ENCODE peak calls at places on chromosomes 6 and 20, in seven cellular contexts. X is colonic mucosa, Y is fibroblast of lung, G is left ventricle myocardium inferior, D is adrenal gland, I is A673, F is ovary. A is an unnamed sample.

GRCh38 chr6:83231146-83231545 is 38.0 kb downstream of the RWDD2A start:
- DNase-seq in X (no peak), Y (peak; percentile 96), G (no peak), D (no peak), I (no peak), F (no peak), A (no peak)

GRCh38 chr6:52664991-52665686 is 5.8 kb upstream of the TMEM14A start:
- DNase-seq in X (no peak), Y (no peak), G (no peak), D (no peak), I (no peak), F (no peak), A (no peak)

GRCh38 chr20:10634190-10634589 is 39.6 kb downstream of the JAG1 start:
- DNase-seq in X (no peak), Y (no peak), G (no peak), D (no peak), I (no peak), F (no peak), A (no peak)

GRCh38 chr20:44501448-44501847 is 20.4 kb downstream of the SERINC3 start:
- DNase-seq in X (no peak), Y (peak; percentile 91), G (no peak), D (peak; percentile 55), I (no peak), F (no peak), A (no peak)

GRCh38 chr20:63333241-63333836 is 27.8 kb downstream of the CHRNA4 start:
- DNase-seq in X (no peak), Y (no peak), G (peak; percentile 12), D (no peak), I (no peak), F (no peak), A (no peak)

GRCh38 chr6:20952605-20953004 is 418.3 kb downstream of the CDKAL1 start:
- DNase-seq in X (no peak), Y (peak; percentile 89), G (no peak), D (no peak), I (peak; percentile 46), F (no peak), A (peak; percentile 42)

GRCh38 chr6:22436134-22436533 is 133.2 kb upstream of the HDGFL1 start:
- DNase-seq in X (no peak), Y (no peak), G (no peak), D (no peak), I (no peak), F (no peak), A (no peak)

GRCh38 chr6:144140859-144141258 is 9.5 kb upstream of the STX11 start:
- DNase-seq in X (no peak), Y (no peak), G (no peak), D (no peak), I (no peak), F (no peak), A (no peak)

GRCh38 chr6:155341130-155341828 is 27.0 kb upstream of the TFB1M start:
- DNase-seq in X (no peak), Y (peak; percentile 92), G (no peak), D (no peak), I (no peak), F (no peak), A (no peak)

GRCh38 chr6:63573899-63574553 is 1.7 kb downstream of the LOC128125822 start:
- DNase-seq in X (peak; percentile 77), Y (peak; percentile 58), G (no peak), D (peak; percentile 47), I (peak; percentile 85), F (no peak), A (peak; percentile 73)

GRCh38 chr20:39310363-39311037 is 348.4 kb downstream of the DHX35 start:
- DNase-seq in X (no peak), Y (no peak), G (no peak), D (no peak), I (peak; percentile 5), F (no peak), A (no peak)

GRCh38 chr20:47676219-47676721 is 109.0 kb downstream of the SULF2 start:
- DNase-seq in X (no peak), Y (no peak), G (no peak), D (no peak), I (no peak), F (peak; percentile 17), A (no peak)

GRCh38 chr6:131042664-131043063 is 20.4 kb downstream of the EPB41L2 start:
- DNase-seq in X (no peak), Y (no peak), G (no peak), D (no peak), I (no peak), F (no peak), A (no peak)

GRCh38 chr20:34075647-34076046 is 36.4 kb downstream of the EIF2S2 start:
- DNase-seq in X (no peak), Y (no peak), G (no peak), D (no peak), I (no peak), F (no peak), A (no peak)

GRCh38 chr6:44410363-44410762 is 22.9 kb downstream of the CDC5L start:
- DNase-seq in X (no peak), Y (no peak), G (no peak), D (no peak), I (no peak), F (no peak), A (no peak)

GRCh38 chr6:150195996-150196417 is 53.2 kb downstream of the PPP1R14C start:
- DNase-seq in X (peak; percentile 69), Y (peak; percentile 39), G (no peak), D (no peak), I (no peak), F (no peak), A (no peak)

GRCh38 chr6:125512621-125513020 is 210.9 kb upstream of the HDDC2 start:
- DNase-seq in X (no peak), Y (no peak), G (no peak), D (no peak), I (peak; percentile 16), F (no peak), A (no peak)

GRCh38 chr6:89021629-89022028 is 58.2 kb upstream of the RNGTT start:
- DNase-seq in X (no peak), Y (no peak), G (no peak), D (no peak), I (no peak), F (no peak), A (no peak)

GRCh38 chr6:17768388-17768787 is 61.7 kb upstream of the NUP153 start:
- DNase-seq in X (no peak), Y (peak; percentile 17), G (no peak), D (no peak), I (peak; percentile 23), F (no peak), A (no peak)

GRCh38 chr6:65557224-65557623 is 149.8 kb downstream of the EYS start:
- DNase-seq in X (no peak), Y (no peak), G (no peak), D (no peak), I (no peak), F (no peak), A (no peak)

GRCh38 chr6:116500969-116501433 is 10.4 kb upstream of the CALHM5 start:
- DNase-seq in X (peak; percentile 21), Y (peak; percentile 17), G (no peak), D (no peak), I (no peak), F (no peak), A (no peak)

GRCh38 chr6:42498473-42499128 is 46.9 kb upstream of the TRERF1 start:
- DNase-seq in X (no peak), Y (no peak), G (peak; percentile 37), D (no peak), I (peak; percentile 19), F (no peak), A (peak; percentile 29)

GRCh38 chr6:31779908-31780307 is 2.8 kb upstream of the VWA7 start:
- DNase-seq in X (no peak), Y (no peak), G (no peak), D (no peak), I (no peak), F (no peak), A (no peak)

GRCh38 chr6:31780507-31781243 is 3.5 kb upstream of the VWA7 start:
- DNase-seq in X (no peak), Y (no peak), G (no peak), D (no peak), I (no peak), F (no peak), A (no peak)

GRCh38 chr6:31781244-31782125 is 4.4 kb upstream of the VWA7 start:
- DNase-seq in X (no peak), Y (no peak), G (no peak), D (no peak), I (no peak), F (no peak), A (no peak)

GRCh38 chr6:31784270-31784925 is 7.3 kb upstream of the VWA7 start:
- DNase-seq in X (no peak), Y (no peak), G (no peak), D (no peak), I (no peak), F (no peak), A (no peak)

GRCh38 chr6:31782126-31782941 is 5.2 kb upstream of the VWA7 start:
- DNase-seq in X (no peak), Y (no peak), G (no peak), D (no peak), I (no peak), F (no peak), A (no peak)
- H3K36me3 ChIP-seq in X (no peaks in the 10 kb centered on the region), Y (peaks cover 27% of the 10 kb centered on the region), G (peaks cover 73% of the 10 kb centered on the region), D (no peaks in the 10 kb centered on the region), I (peaks cover 82% of the 10 kb centered on the region), F (no peaks in the 10 kb centered on the region), A (peaks cover 83% of the 10 kb centered on the region)

GRCh38 chr6:139744038-139744437 is 369.6 kb upstream of the CITED2 start:
- DNase-seq in X (no peak), Y (no peak), G (no peak), D (no peak), I (no peak), F (no peak), A (no peak)
- TF ChIP-seq CTCF in X (no peak), Y (no peak), G (no peak), D (no peak), I (no peak), F (no peak), A (no peak)

GRCh38 chr6:111841822-111842221 is 31.4 kb downstream of the FYN start:
- DNase-seq in X (peak; percentile 44), Y (peak; percentile 98), G (no peak), D (no peak), I (no peak), F (peak; percentile 23), A (no peak)

GRCh38 chr6:111837641-111838500 is 35.4 kb downstream of the FYN start:
- DNase-seq in X (no peak), Y (no peak), G (no peak), D (no peak), I (no peak), F (no peak), A (no peak)

GRCh38 chr6:111837007-111837406 is 36.2 kb downstream of the FYN start:
- DNase-seq in X (no peak), Y (no peak), G (no peak), D (no peak), I (no peak), F (no peak), A (no peak)

GRCh38 chr6:111840821-111841220 is 32.4 kb downstream of the FYN start:
- DNase-seq in X (no peak), Y (no peak), G (no peak), D (no peak), I (no peak), F (no peak), A (no peak)

GRCh38 chr6:111838749-111839484 is 34.3 kb downstream of the FYN start:
- DNase-seq in X (no peak), Y (no peak), G (no peak), D (no peak), I (no peak), F (no peak), A (peak; percentile 50)
- H3K4me1 ChIP-seq in X (no peaks in the 10 kb centered on the region), Y (peaks cover 6% of the 10 kb centered on the region), G (peaks cover 70% of the 10 kb centered on the region), D (no peaks in the 10 kb centered on the region), I (no peaks in the 10 kb centered on the region), F (peaks cover 12% of the 10 kb centered on the region), A (peaks cover 27% of the 10 kb centered on the region)

GRCh38 chr20:59584278-59584925 is 19.9 kb upstream of the PHACTR3 start:
- DNase-seq in X (no peak), Y (no peak), G (no peak), D (no peak), I (no peak), F (no peak), A (no peak)
- H3K36me3 ChIP-seq in X (no peaks in the 10 kb centered on the region), Y (no peaks in the 10 kb centered on the region), G (no peaks in the 10 kb centered on the region), D (no peaks in the 10 kb centered on the region), I (no peaks in the 10 kb centered on the region), F (no peaks in the 10 kb centered on the region), A (no peaks in the 10 kb centered on the region)